ENCODE peak calls at places on chromosomes 2 and 18, in eight cellular contexts. M is A549, W is mucosa of descending colon, T is ovary, P is tibial nerve, B is fibroblast of pulmonary artery, O is AG04450, U is AG09309. V is an unnamed sample.

GRCh38 chr2:15866563-15867193 is 73.7 kb upstream of the MYCN start:
- DNase-seq in M (no peak), W (no peak), T (no peak), P (no peak), B (no peak), O (no peak), U (no peak), V (no peak)

GRCh38 chr2:95729556-95729955 is 137.8 kb downstream of the TRIM43 start:
- DNase-seq in M (no peak), W (no peak), T (no peak), P (no peak), B (no peak), O (no peak), U (no peak), V (no peak)

GRCh38 chr2:154261473-154262027 is 389.8 kb downstream of the GALNT13 start:
- DNase-seq in M (no peak), W (no peak), T (no peak), P (no peak), B (no peak), O (no peak), U (no peak), V (no peak)

GRCh38 chr2:238103465-238104070 is 3.4 kb downstream of the ESPNL start:
- DNase-seq in M (no peak), W (no peak), T (peak), P (peak), B (no peak), O (no peak), U (no peak), V (no peak)

GRCh38 chr2:128783193-128783671 is 464.6 kb upstream of the HS6ST1 start:
- DNase-seq in M (no peak), W (no peak), T (no peak), P (no peak), B (no peak), O (no peak), U (no peak), V (no peak)

GRCh38 chr2:126665483-126665882 is 9.5 kb downstream of the GYPC start:
- DNase-seq in M (no peak), W (no peak), T (no peak), P (no peak), B (no peak), O (no peak), U (no peak), V (no peak)

GRCh38 chr18:70413455-70413854 is 124.6 kb downstream of the SOCS6 start:
- DNase-seq in M (no peak), W (no peak), T (no peak), P (no peak), B (no peak), O (no peak), U (no peak), V (peak)

GRCh38 chr18:57585421-57585820 is 1.1 kb downstream of the FECH start:
- DNase-seq in M (peak), W (no peak), T (no peak), P (no peak), B (peak), O (no peak), U (no peak), V (no peak)

GRCh38 chr2:171081649-171082111 is 79.0 kb downstream of the TLK1 start:
- DNase-seq in M (no peak), W (no peak), T (no peak), P (no peak), B (no peak), O (no peak), U (no peak), V (no peak)

GRCh38 chr2:65364054-65364651 is 68.2 kb downstream of the SPRED2 start:
- DNase-seq in M (no peak), W (no peak), T (no peak), P (no peak), B (no peak), O (no peak), U (no peak), V (no peak)

GRCh38 chr18:27713037-27713726 is 463.7 kb downstream of the CDH2 start:
- DNase-seq in M (no peak), W (no peak), T (no peak), P (no peak), B (peak), O (no peak), U (no peak), V (no peak)

GRCh38 chr2:42117923-42118758 is 51.0 kb upstream of the EML4 start:
- DNase-seq in M (peak), W (no peak), T (no peak), P (no peak), B (peak), O (no peak), U (no peak), V (peak)

GRCh38 chr2:203809084-203809521 is 58.5 kb upstream of the CTLA4 start:
- DNase-seq in M (no peak), W (no peak), T (no peak), P (no peak), B (peak), O (no peak), U (no peak), V (peak)

GRCh38 chr2:99593692-99594427 is 104.0 kb upstream of the REV1 start:
- DNase-seq in M (no peak), W (no peak), T (no peak), P (no peak), B (no peak), O (no peak), U (no peak), V (no peak)

GRCh38 chr2:10329880-10330699 is 27.4 kb downstream of the HPCAL1 start:
- DNase-seq in M (peak), W (no peak), T (no peak), P (no peak), B (peak), O (no peak), U (peak), V (peak)

GRCh38 chr2:41779873-41780272 is 267.9 kb upstream of the PKDCC start:
- DNase-seq in M (no peak), W (no peak), T (no peak), P (no peak), B (no peak), O (no peak), U (no peak), V (no peak)

GRCh38 chr2:33086400-33087015 is 139.8 kb downstream of the LTBP1 start:
- DNase-seq in M (peak), W (no peak), T (no peak), P (no peak), B (peak), O (no peak), U (no peak), V (no peak)

GRCh38 chr2:33094303-33094702 is 147.6 kb downstream of the LTBP1 start:
- DNase-seq in M (no peak), W (no peak), T (no peak), P (no peak), B (no peak), O (no peak), U (no peak), V (no peak)

GRCh38 chr2:33090553-33091134 is 143.9 kb downstream of the LTBP1 start:
- DNase-seq in M (no peak), W (no peak), T (no peak), P (no peak), B (no peak), O (no peak), U (no peak), V (no peak)

GRCh38 chr2:33093293-33093692 is 146.5 kb downstream of the LTBP1 start:
- DNase-seq in M (no peak), W (no peak), T (no peak), P (no peak), B (no peak), O (no peak), U (no peak), V (no peak)

GRCh38 chr2:33091541-33092123 is 144.9 kb downstream of the LTBP1 start:
- DNase-seq in M (no peak), W (no peak), T (no peak), P (no peak), B (no peak), O (no peak), U (no peak), V (peak)
- TF ChIP-seq CTCF in M (no peak), W (no peak), T (no peak), P (no peak), B (no peak), O (no peak), U (no peak), V (no peak)

GRCh38 chr18:25423267-25423666 is 71.3 kb upstream of the ZNF521 start:
- DNase-seq in M (no peak), W (no peak), T (no peak), P (no peak), B (no peak), O (no peak), U (no peak), V (no peak)
- H3K4me3 ChIP-seq in M (no peak), W (no peak), T (no peak), P (no peak), B (no peak), O (no peak), U (no peak), V (no peak)

DNA sequence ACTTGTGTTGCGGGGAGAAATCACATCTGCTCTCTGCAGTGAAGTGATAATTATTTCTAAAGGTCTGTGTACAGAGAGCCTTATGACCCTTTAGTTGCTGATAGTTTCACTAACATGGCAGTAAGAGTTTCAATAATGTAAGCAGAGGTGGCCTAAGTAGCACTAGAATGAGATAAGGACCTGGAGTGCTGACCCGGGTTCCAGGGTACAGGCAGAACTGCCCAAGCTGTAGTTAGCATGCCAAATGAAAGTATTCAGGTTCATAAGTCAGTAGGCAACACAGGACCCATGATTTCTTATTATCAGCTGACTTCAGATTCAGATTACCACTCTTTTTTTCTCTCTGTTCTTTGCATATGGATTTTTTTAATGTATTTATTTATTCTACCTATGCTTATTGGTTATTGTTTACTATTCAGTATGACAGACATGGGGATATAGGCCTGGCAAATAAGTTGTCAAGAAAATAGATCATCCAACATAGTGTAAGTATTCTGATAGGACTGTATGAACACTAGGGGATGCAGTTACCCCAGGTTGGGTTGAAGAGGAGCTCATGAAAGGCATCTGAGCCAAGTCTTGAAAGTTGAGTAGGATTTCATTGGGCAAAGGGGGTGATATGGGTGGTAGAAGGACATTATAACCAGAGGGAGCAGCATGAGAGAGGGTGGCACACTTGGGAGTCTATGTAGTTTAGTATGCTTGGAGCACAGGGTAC is 105.2 kb downstream of the CCDC85A start:
- DNase-seq in M (no peak), W (no peak), T (no peak), P (no peak), B (no peak), O (no peak), U (no peak), V (no peak)
- TF ChIP-seq CTCF in M (no peak), W (no peak), T (no peak), P (no peak), B (peak), O (no peak), U (no peak), V (peak)

GRCh38 chr2:216011320-216011849 is 2.0 kb downstream of the MREG start:
- DNase-seq in M (no peak), W (no peak), T (no peak), P (no peak), B (no peak), O (no peak), U (no peak), V (no peak)
- H3K4me3 ChIP-seq in M (no peak), W (no peak), T (no peak), P (no peak), B (no peak), O (no peak), U (no peak), V (no peak)

GRCh38 chr2:176118606-176119370 is 2.2 kb downstream of the HOXD10 start:
- DNase-seq in M (peak), W (no peak), T (peak), P (no peak), B (no peak), O (no peak), U (no peak), V (peak)
- TF ChIP-seq CTCF in M (peak), W (peak), T (no peak), P (peak), B (peak), O (peak), U (peak), V (peak)

GRCh38 chr2:102065675-102066252 is 74.0 kb downstream of the IL1R2 start:
- DNase-seq in M (peak), W (no peak), T (no peak), P (no peak), B (peak), O (no peak), U (no peak), V (peak)

GRCh38 chr2:102062802-102063201 is 71.0 kb downstream of the IL1R2 start:
- DNase-seq in M (no peak), W (no peak), T (no peak), P (no peak), B (no peak), O (no peak), U (no peak), V (no peak)

GRCh38 chr2:102063360-102063947 is 71.7 kb downstream of the IL1R2 start:
- DNase-seq in M (no peak), W (no peak), T (no peak), P (no peak), B (peak), O (no peak), U (no peak), V (peak)

GRCh38 chr2:102064679-102065674 is 73.2 kb downstream of the IL1R2 start:
- DNase-seq in M (peak), W (no peak), T (no peak), P (no peak), B (peak), O (no peak), U (no peak), V (peak)

GRCh38 chr2:102063948-102064678 is 72.4 kb downstream of the IL1R2 start:
- DNase-seq in M (peak), W (peak), T (peak), P (peak), B (peak), O (peak), U (peak), V (peak)
- H3K4me3 ChIP-seq in M (peak), W (no peak), T (no peak), P (no peak), B (peak), O (peak), U (no peak), V (peak)